ENCODE peak calls at places on chromosomes 13 and 19, in seven cellular contexts. One of them, this sample, is unnamed.

GRCh38 chr13:40813662-40814454 is 24.4 kb downstream of the SLC25A15 start:
- DNase-seq in iris pigment epithelial cell: peak
- DNase-seq in stomach: no peak
- DNase-seq in kidney tubule cell: peak
- DNase-seq in COR-L47: peak
- DNase-seq in HS-5: no peak
- DNase-seq in activated T-helper 2 cell treated with anti-CD3 and anti-CD28 coated beads, Interferon-gamma antibody, Interleukin-2, Interleukin-4, amounts not matched to agents 10 μg/mL and 5 μg/mL and 100 μg/mL, durations not matched to agents 14 hours and 24 hours and 36 hours: no peak
- DNase-seq in this sample: peak

GRCh38 chr19:15464394-15465385 is at the start of gene RASAL3:
- DNase-seq in COR-L47: no peak
- DNase-seq in activated T-helper 2 cell treated with anti-CD3 and anti-CD28 coated beads, Interferon-gamma antibody, Interleukin-2, Interleukin-4, amounts not matched to agents 10 μg/mL and 5 μg/mL and 100 μg/mL, durations not matched to agents 14 hours and 24 hours and 36 hours: peak
- DNase-seq in kidney tubule cell: no peak
- DNase-seq in iris pigment epithelial cell: peak
- DNase-seq in stomach: no peak
- DNase-seq in HS-5: no peak
- DNase-seq in this sample: no peak

GRCh38 chr13:106440846-106441245 is 94.6 kb downstream of the EFNB2 start:
- DNase-seq in iris pigment epithelial cell: no peak
- DNase-seq in activated T-helper 2 cell treated with anti-CD3 and anti-CD28 coated beads, Interferon-gamma antibody, Interleukin-2, Interleukin-4, amounts not matched to agents 10 μg/mL and 5 μg/mL and 100 μg/mL, durations not matched to agents 14 hours and 24 hours and 36 hours: no peak
- DNase-seq in kidney tubule cell: no peak
- DNase-seq in stomach: no peak
- DNase-seq in COR-L47: no peak
- DNase-seq in HS-5: no peak
- DNase-seq in this sample: peak

GRCh38 chr19:27777726-27778125 is 1435.2 kb downstream of the UQCRFS1 start:
- DNase-seq in stomach: no peak
- DNase-seq in kidney tubule cell: no peak
- DNase-seq in HS-5: no peak
- DNase-seq in iris pigment epithelial cell: no peak
- DNase-seq in COR-L47: no peak
- DNase-seq in activated T-helper 2 cell treated with anti-CD3 and anti-CD28 coated beads, Interferon-gamma antibody, Interleukin-2, Interleukin-4, amounts not matched to agents 10 μg/mL and 5 μg/mL and 100 μg/mL, durations not matched to agents 14 hours and 24 hours and 36 hours: no peak
- DNase-seq in this sample: peak

GRCh38 chr13:21086929-21087328 is 25.5 kb upstream of the LATS2 start:
- DNase-seq in stomach: no peak
- DNase-seq in COR-L47: no peak
- DNase-seq in HS-5: no peak
- DNase-seq in kidney tubule cell: no peak
- DNase-seq in activated T-helper 2 cell treated with anti-CD3 and anti-CD28 coated beads, Interferon-gamma antibody, Interleukin-2, Interleukin-4, amounts not matched to agents 10 μg/mL and 5 μg/mL and 100 μg/mL, durations not matched to agents 14 hours and 24 hours and 36 hours: no peak
- DNase-seq in iris pigment epithelial cell: no peak
- DNase-seq in this sample: no peak

GRCh38 chr19:19372656-19373416 is 32.6 kb upstream of the GATAD2A start:
- DNase-seq in HS-5: peak
- DNase-seq in COR-L47: no peak
- DNase-seq in kidney tubule cell: peak
- DNase-seq in stomach: peak
- DNase-seq in activated T-helper 2 cell treated with anti-CD3 and anti-CD28 coated beads, Interferon-gamma antibody, Interleukin-2, Interleukin-4, amounts not matched to agents 10 μg/mL and 5 μg/mL and 100 μg/mL, durations not matched to agents 14 hours and 24 hours and 36 hours: peak
- DNase-seq in iris pigment epithelial cell: peak
- DNase-seq in this sample: peak

GRCh38 chr13:110509971-110510786 is 51.3 kb downstream of the RAB20 start:
- DNase-seq in kidney tubule cell: no peak
- DNase-seq in HS-5: no peak
- DNase-seq in stomach: no peak
- DNase-seq in activated T-helper 2 cell treated with anti-CD3 and anti-CD28 coated beads, Interferon-gamma antibody, Interleukin-2, Interleukin-4, amounts not matched to agents 10 μg/mL and 5 μg/mL and 100 μg/mL, durations not matched to agents 14 hours and 24 hours and 36 hours: no peak
- DNase-seq in COR-L47: no peak
- DNase-seq in iris pigment epithelial cell: no peak
- DNase-seq in this sample: no peak

GRCh38 chr13:100349594-100349993 is 239.0 kb downstream of the GGACT start:
- DNase-seq in activated T-helper 2 cell treated with anti-CD3 and anti-CD28 coated beads, Interferon-gamma antibody, Interleukin-2, Interleukin-4, amounts not matched to agents 10 μg/mL and 5 μg/mL and 100 μg/mL, durations not matched to agents 14 hours and 24 hours and 36 hours: no peak
- DNase-seq in stomach: no peak
- DNase-seq in COR-L47: peak
- DNase-seq in HS-5: no peak
- DNase-seq in iris pigment epithelial cell: no peak
- DNase-seq in kidney tubule cell: no peak
- DNase-seq in this sample: peak

GRCh38 chr19:52397310-52398090 is at the start of gene ZNF528:
- DNase-seq in iris pigment epithelial cell: peak
- DNase-seq in activated T-helper 2 cell treated with anti-CD3 and anti-CD28 coated beads, Interferon-gamma antibody, Interleukin-2, Interleukin-4, amounts not matched to agents 10 μg/mL and 5 μg/mL and 100 μg/mL, durations not matched to agents 14 hours and 24 hours and 36 hours: peak
- DNase-seq in kidney tubule cell: peak
- DNase-seq in HS-5: peak
- DNase-seq in COR-L47: peak
- DNase-seq in stomach: peak
- DNase-seq in this sample: peak

GRCh38 chr13:51760592-51760991 is 43.4 kb downstream of the DHRS12 start:
- DNase-seq in HS-5: no peak
- DNase-seq in iris pigment epithelial cell: peak
- DNase-seq in activated T-helper 2 cell treated with anti-CD3 and anti-CD28 coated beads, Interferon-gamma antibody, Interleukin-2, Interleukin-4, amounts not matched to agents 10 μg/mL and 5 μg/mL and 100 μg/mL, durations not matched to agents 14 hours and 24 hours and 36 hours: no peak
- DNase-seq in stomach: no peak
- DNase-seq in kidney tubule cell: no peak
- DNase-seq in COR-L47: no peak
- DNase-seq in this sample: no peak

GRCh38 chr13:42076309-42076713 is 27.9 kb downstream of the DGKH start:
- DNase-seq in activated T-helper 2 cell treated with anti-CD3 and anti-CD28 coated beads, Interferon-gamma antibody, Interleukin-2, Interleukin-4, amounts not matched to agents 10 μg/mL and 5 μg/mL and 100 μg/mL, durations not matched to agents 14 hours and 24 hours and 36 hours: no peak
- DNase-seq in iris pigment epithelial cell: peak
- DNase-seq in stomach: no peak
- DNase-seq in COR-L47: no peak
- DNase-seq in kidney tubule cell: no peak
- DNase-seq in HS-5: no peak
- DNase-seq in this sample: no peak

GRCh38 chr13:83450586-83450985 is 431.7 kb downstream of the SLITRK1 start:
- DNase-seq in activated T-helper 2 cell treated with anti-CD3 and anti-CD28 coated beads, Interferon-gamma antibody, Interleukin-2, Interleukin-4, amounts not matched to agents 10 μg/mL and 5 μg/mL and 100 μg/mL, durations not matched to agents 14 hours and 24 hours and 36 hours: no peak
- DNase-seq in kidney tubule cell: no peak
- DNase-seq in COR-L47: no peak
- DNase-seq in iris pigment epithelial cell: peak
- DNase-seq in HS-5: no peak
- DNase-seq in stomach: no peak
- DNase-seq in this sample: peak

GRCh38 chr19:17220207-17220758 is 5.1 kb downstream of the USE1 start:
- DNase-seq in HS-5: no peak
- DNase-seq in COR-L47: no peak
- DNase-seq in kidney tubule cell: peak
- DNase-seq in stomach: no peak
- DNase-seq in activated T-helper 2 cell treated with anti-CD3 and anti-CD28 coated beads, Interferon-gamma antibody, Interleukin-2, Interleukin-4, amounts not matched to agents 10 μg/mL and 5 μg/mL and 100 μg/mL, durations not matched to agents 14 hours and 24 hours and 36 hours: no peak
- DNase-seq in iris pigment epithelial cell: peak
- DNase-seq in this sample: peak

This sample was measured in DMS53.